ENCODE peak calls at places on chromosomes 1 and 21, in four cellular contexts. B, N, R and V are unnamed samples.

GRCh38 chr1:63915121-63915520 is 141.3 kb downstream of the ROR1 start:
- DNase-seq in R (peak), N (peak), B (no peak), V (no peak)

GRCh38 chr1:192580351-192580962 is 4.9 kb downstream of the RGS1 start:
- DNase-seq in N (peak), B (peak), R (peak), V (no peak)

GRCh38 chr1:107687846-107688753 is 276.9 kb downstream of the VAV3 start:
- DNase-seq in B (no peak), R (no peak), N (peak), V (no peak)

GRCh38 chr1:157725214-157725577 is 24.6 kb upstream of the FCRL3 start:
- DNase-seq in N (no peak), B (no peak), R (no peak), V (no peak)

GRCh38 chr1:236830116-236830515 is 35.0 kb downstream of the MTR start:
- DNase-seq in N (no peak), B (no peak), R (no peak), V (no peak)

GRCh38 chr1:39189592-39190041 is 14.9 kb upstream of the MACF1 start:
- DNase-seq in R (peak), B (no peak), N (peak), V (no peak)

GRCh38 chr1:236508593-236509027 is 15.2 kb upstream of the LGALS8 start:
- DNase-seq in B (no peak), R (no peak), N (no peak), V (no peak)

GRCh38 chr21:44706706-44707615 is 4.4 kb downstream of the TSPEAR start:
- DNase-seq in B (no peak), N (no peak), R (no peak), V (no peak)

GRCh38 chr1:222369991-222370910 is 177.7 kb downstream of the HHIPL2 start:
- DNase-seq in B (no peak), N (peak), R (peak), V (no peak)

GRCh38 chr1:54849219-54850081 is 37.5 kb downstream of the DHCR24 start:
- DNase-seq in N (no peak), B (no peak), R (no peak), V (no peak)

GRCh38 chr1:182120411-182121258 is 59.1 kb upstream of the ZNF648 start:
- DNase-seq in N (peak), B (peak), R (no peak), V (peak)

GRCh38 chr1:52403566-52404115 is 582 bp downstream of the ORC1 start:
- DNase-seq in B (no peak), R (peak), N (peak), V (no peak)

GRCh38 chr21:43329361-43330269 is 97.3 kb downstream of the SIK1 start:
- DNase-seq in B (no peak), N (no peak), R (no peak), V (no peak)

GRCh38 chr1:37634554-37635308 is at the start of gene RSPO1:
- DNase-seq in R (no peak), B (no peak), N (no peak), V (no peak)

GRCh38 chr1:13808729-13809131 is 108.7 kb downstream of the PRDM2 start:
- DNase-seq in N (no peak), B (peak), R (peak), V (peak)

GRCh38 chr1:39683591-39684312 is 7.5 kb downstream of the HPCAL4 start:
- DNase-seq in B (peak), R (no peak), N (no peak), V (no peak)

GRCh38 chr1:43058545-43059360 is 100.1 kb upstream of the SLC2A1 start:
- DNase-seq in R (peak), N (peak), B (no peak), V (no peak)

GRCh38 chr1:198088360-198089071 is 68.3 kb upstream of the NEK7 start:
- DNase-seq in N (peak), R (peak), B (no peak), V (peak)

GRCh38 chr1:208110296-208110695 is 133.9 kb downstream of the PLXNA2 start:
- DNase-seq in B (no peak), R (no peak), N (no peak), V (peak)

GRCh38 chr1:177960939-177961622 is 8.8 kb downstream of the SEC16B start:
- DNase-seq in N (no peak), R (peak), B (no peak), V (no peak)

GRCh38 chr1:9252999-9253398 is 18.4 kb downstream of the H6PD start:
- DNase-seq in N (no peak), B (no peak), R (no peak), V (no peak)

GRCh38 chr21:15195768-15196167 is 131.0 kb upstream of the NRIP1 start:
- DNase-seq in R (no peak), B (no peak), N (no peak), V (no peak)

GRCh38 chr1:92543131-92544055 is 56.7 kb upstream of the GFI1 start:
- DNase-seq in R (no peak), B (no peak), N (no peak), V (no peak)

GRCh38 chr1:168521391-168522000 is 22.3 kb downstream of the XCL2 start:
- DNase-seq in N (no peak), B (no peak), R (no peak), V (no peak)

GRCh38 chr1:27811741-27812500 is 18.7 kb upstream of the PPP1R8 start:
- DNase-seq in R (no peak), N (no peak), B (no peak), V (no peak)

GRCh38 chr1:108512239-108513071 is 47.4 kb upstream of the EEIG2 start:
- DNase-seq in B (peak), R (peak), N (peak), V (no peak)

GRCh38 chr1:152906023-152906565 is 2.3 kb upstream of the IVL start:
- DNase-seq in R (peak), N (peak), B (no peak), V (no peak)

GRCh38 chr21:43805275-43805800 is 16.0 kb downstream of the RRP1 start:
- DNase-seq in N (no peak), R (no peak), B (no peak), V (peak)

GRCh38 chr1:116711061-116711582 is 43.1 kb upstream of the CD2 start:
- DNase-seq in R (no peak), N (peak), B (no peak), V (peak)

GRCh38 chr1:109040627-109041613 is 982 bp downstream of the WDR47 start:
- DNase-seq in R (no peak), N (peak), B (no peak), V (no peak)

GRCh38 chr1:211695135-211695816 is 19.9 kb upstream of the NEK2 start:
- DNase-seq in R (no peak), N (no peak), B (no peak), V (no peak)

GRCh38 chr1:64495878-64496277 is 25.9 kb downstream of the CACHD1 start:
- DNase-seq in N (peak), B (no peak), R (no peak), V (no peak)

GRCh38 chr1:6423321-6423999 is 1.1 kb upstream of the ESPN start:
- DNase-seq in N (peak), R (no peak), B (no peak), V (peak)

GRCh38 chr21:42149656-42150457 is 69.1 kb upstream of the ABCG1 start:
- DNase-seq in R (no peak), N (no peak), B (no peak), V (no peak)

GRCh38 chr1:143699115-143699514 is 272.7 kb downstream of the FAM72C start:
- DNase-seq in B (no peak), N (no peak), R (no peak), V (no peak)
- H3K27ac ChIP-seq in B (no peak), N (no peak), R (no peak), V (no peak)

GRCh38 chr1:201137579-201138310 is 10.8 kb upstream of the ASCL5 start:
- DNase-seq in B (peak), R (peak), N (peak), V (peak)
- H3K4me3 ChIP-seq in B (no peak), R (no peak), N (no peak), V (no peak)

GRCh38 chr1:93672477-93673158 is 9.0 kb downstream of the BCAR3 start:
- DNase-seq in N (no peak), R (no peak), B (no peak), V (peak)
- H3K27ac ChIP-seq in N (peak), R (peak), B (peak), V (peak)

DNA sequence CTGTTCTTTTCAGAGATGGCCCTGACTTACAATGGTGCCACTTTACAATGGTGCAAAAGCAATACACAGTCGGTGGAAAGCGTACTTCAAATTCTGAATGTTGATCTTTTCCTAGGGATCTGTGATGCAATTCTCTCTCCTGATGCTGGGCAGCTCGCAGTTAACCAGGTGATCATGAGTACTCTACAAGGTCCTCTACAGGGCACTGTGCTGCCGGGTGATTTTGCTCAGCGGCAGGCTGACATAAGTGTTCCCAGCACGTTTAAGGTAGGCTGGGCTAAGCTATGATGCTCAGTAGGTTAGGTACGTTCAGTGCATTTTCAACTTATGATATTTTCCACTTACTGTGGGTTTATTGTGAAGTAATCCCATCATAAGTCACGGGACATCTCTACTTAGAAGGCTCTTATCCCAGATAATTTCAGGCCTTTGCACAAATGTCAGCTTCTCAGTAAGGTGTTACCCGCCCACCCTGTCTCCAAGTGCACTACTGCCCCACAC is 126.5 kb downstream of the KCNN3 start:
- DNase-seq in B (no peak), R (no peak), N (no peak), V (peak)
- H3K4me3 ChIP-seq in B (no peak), R (no peak), N (no peak), V (no peak)

GRCh38 chr1:119966681-119967080 is 70.4 kb upstream of the ADAM30 start:
- DNase-seq in R (no peak), B (no peak), N (no peak), V (no peak)

GRCh38 chr1:119962296-119962968 is 66.1 kb upstream of the ADAM30 start:
- DNase-seq in N (no peak), R (no peak), B (peak), V (peak)

GRCh38 chr1:119968068-119968492 is 71.8 kb upstream of the ADAM30 start:
- DNase-seq in R (peak), B (peak), N (peak), V (peak)

GRCh38 chr1:119966020-119966419 is 69.7 kb upstream of the ADAM30 start:
- DNase-seq in N (no peak), B (no peak), R (peak), V (peak)

DNA sequence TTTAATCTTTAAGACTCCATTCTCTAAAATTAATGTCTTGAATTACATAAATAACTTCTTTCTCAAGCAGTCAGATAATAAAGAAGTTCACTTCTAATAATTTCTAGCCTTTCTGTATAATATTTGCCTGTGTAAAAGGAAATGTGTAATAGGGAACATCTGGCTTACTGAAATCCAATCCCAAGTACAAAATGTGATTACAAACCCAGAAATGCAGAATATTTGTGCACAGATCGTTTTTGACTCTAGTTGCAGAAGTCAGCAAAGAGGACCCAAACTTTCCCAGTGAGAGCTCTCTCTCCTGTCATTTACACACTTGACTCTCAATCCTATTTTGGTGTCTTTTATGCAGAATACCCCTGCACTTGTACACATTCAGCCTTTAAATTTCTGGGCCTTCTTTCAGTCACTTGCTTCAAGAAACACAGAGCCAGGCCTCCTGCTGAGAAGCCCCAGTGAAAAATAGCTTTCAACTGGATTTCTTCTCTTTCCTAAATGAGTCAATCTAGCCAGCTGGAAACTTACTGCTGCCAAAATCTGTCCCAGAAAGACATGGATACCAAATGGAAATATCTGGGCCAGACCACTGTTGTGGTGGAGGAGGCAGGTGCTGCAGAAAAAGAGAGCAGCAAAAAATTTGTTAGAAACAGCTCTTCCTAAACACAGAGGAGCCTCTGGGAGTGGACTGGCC is 68.5 kb upstream of the ADAM30 start:
- DNase-seq in B (no peak), R (peak), N (no peak), V (no peak)
- H3K27ac ChIP-seq in B (peak), R (peak), N (no peak), V (peak)

DNA sequence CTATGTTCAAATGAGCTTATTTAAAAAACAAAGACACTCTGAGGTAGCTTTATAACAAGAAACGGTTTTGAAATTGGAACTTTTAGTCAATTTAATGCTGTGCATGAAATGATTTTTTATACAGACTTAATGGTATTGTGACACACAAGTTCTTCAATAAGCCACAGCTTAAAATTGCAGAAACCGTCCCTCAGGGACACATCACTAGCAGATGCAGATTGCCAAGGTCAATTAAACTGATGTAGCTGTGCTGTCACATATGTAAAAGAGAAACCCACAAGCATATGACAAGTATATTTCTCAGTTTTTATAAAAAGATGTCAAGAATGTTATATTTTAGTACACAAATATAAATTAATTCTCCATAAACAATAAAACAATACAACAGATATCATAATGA is 366.9 kb downstream of the DPYD start:
- DNase-seq in N (no peak), R (no peak), B (no peak), V (no peak)
- H3K4me3 ChIP-seq in N (no peak), R (no peak), B (no peak), V (no peak)

GRCh38 chr1:156465747-156466365 is 34.7 kb downstream of the MEF2D start:
- DNase-seq in B (no peak), N (no peak), R (no peak), V (no peak)
- H3K27ac ChIP-seq in B (peak), N (no peak), R (no peak), V (no peak)